ENCODE peak calls at places on chromosomes 13 and 19, in nine cellular contexts. F is ACHN; P is head of caudate nucleus; D is stimulated activated CD8-positive, alpha-beta memory T cell treated with anti-CD3 and anti-CD28 coated beads, Interleukin-2, amount 100 ng/mL, for 48 hours; J is NCI-H774; N is neural crest cell; H is nephron progenitor cell; O is activated T-cell treated with anti-CD3 and anti-CD28 coated beads, Interleukin-2, amount 50 U/mL, for 72 hours; R is Caco-2. W is an unnamed sample.

GRCh38 chr13:76398426-76398825 is 487.8 kb downstream of the KCTD12 start:
- DNase-seq in R (no peak), F (no peak), O (no peak), D (no peak), H (no peak), P (no peak), J (no peak), N (no peak), W (no peak)

GRCh38 chr13:107018285-107018684 is 450.3 kb upstream of the ARGLU1 start:
- DNase-seq in O (no peak), F (no peak), D (no peak), P (no peak), R (peak), N (no peak), H (no peak), J (no peak), W (no peak)

GRCh38 chr19:23481043-23481442 is 85.8 kb upstream of the ZNF91 start:
- DNase-seq in N (no peak), H (no peak), D (no peak), F (no peak), P (no peak), J (peak), R (no peak), O (no peak), W (no peak)

GRCh38 chr19:50430888-50431342 is 1.8 kb upstream of the MYBPC2 start:
- DNase-seq in P (no peak), D (no peak), H (no peak), J (no peak), F (no peak), N (no peak), O (no peak), R (no peak), W (no peak)

GRCh38 chr13:76936736-76937135 is 11.6 kb upstream of the ACOD1 start:
- DNase-seq in R (no peak), P (no peak), N (no peak), H (no peak), D (no peak), J (no peak), F (no peak), O (no peak), W (no peak)

GRCh38 chr19:32287086-32287485 is 58.3 kb upstream of the ZNF507 start:
- DNase-seq in R (no peak), O (no peak), F (no peak), N (no peak), P (no peak), D (no peak), J (no peak), H (no peak), W (no peak)

GRCh38 chr19:15502264-15502663 is 6.1 kb upstream of the CYP4F22 start:
- DNase-seq in J (no peak), H (no peak), R (no peak), D (no peak), F (no peak), O (no peak), N (no peak), P (no peak), W (no peak)

GRCh38 chr13:98912846-98913245 is 65.0 kb downstream of the DOCK9 start:
- DNase-seq in P (no peak), H (no peak), O (no peak), R (no peak), J (no peak), N (no peak), F (no peak), D (no peak), W (no peak)

GRCh38 chr19:33553530-33554310 is 32.1 kb upstream of the PEPD start:
- DNase-seq in J (no peak), O (no peak), N (no peak), D (no peak), H (no peak), P (no peak), R (no peak), F (no peak), W (no peak)

GRCh38 chr13:41398494-41399190 is 58.7 kb upstream of the RGCC start:
- DNase-seq in F (no peak), O (no peak), D (no peak), P (no peak), H (no peak), N (no peak), J (no peak), R (no peak), W (no peak)

GRCh38 chr13:110509478-110509926 is 52.0 kb downstream of the RAB20 start:
- DNase-seq in D (no peak), P (no peak), N (no peak), F (no peak), J (peak), H (no peak), R (no peak), O (no peak), W (no peak)

GRCh38 chr13:111906306-111906705 is 160.6 kb upstream of the SOX1 start:
- DNase-seq in O (no peak), J (no peak), D (no peak), P (peak), F (no peak), H (no peak), N (no peak), R (no peak), W (no peak)

GRCh38 chr19:6740589-6741348 is 1.3 kb downstream of the TRIP10 start:
- DNase-seq in F (peak), P (no peak), O (peak), D (no peak), J (peak), N (peak), H (peak), R (peak), W (no peak)

GRCh38 chr19:46299695-46300094 is 2.9 kb downstream of the HIF3A start:
- DNase-seq in F (peak), R (no peak), P (no peak), H (no peak), J (no peak), D (no peak), O (no peak), N (no peak), W (no peak)

GRCh38 chr19:23287620-23288019 is 37.4 kb upstream of the ZNF724 start:
- DNase-seq in P (no peak), J (no peak), H (no peak), F (no peak), N (no peak), D (no peak), O (no peak), R (no peak), W (no peak)

GRCh38 chr19:41548047-41548446 is 27.9 kb upstream of the CEACAM21 start:
- DNase-seq in H (no peak), O (no peak), R (no peak), J (no peak), N (no peak), P (no peak), F (no peak), D (no peak), W (no peak)

GRCh38 chr19:19545128-19545591 is 7.1 kb downstream of the CILP2 start:
- DNase-seq in P (no peak), R (no peak), H (no peak), J (no peak), F (no peak), O (no peak), D (no peak), N (no peak), W (no peak)

GRCh38 chr13:45521292-45521691 is 56.6 kb downstream of the COG3 start:
- DNase-seq in P (no peak), D (no peak), R (peak), H (no peak), N (no peak), J (no peak), O (no peak), F (no peak), W (no peak)

GRCh38 chr13:44281252-44282000 is 92.2 kb upstream of the SERP2 start:
- DNase-seq in D (no peak), J (no peak), O (no peak), P (no peak), R (peak), H (no peak), N (no peak), F (peak), W (no peak)

GRCh38 chr19:8334458-8335342 is 8.4 kb downstream of the KANK3 start:
- DNase-seq in H (peak), J (peak), O (peak), D (no peak), P (peak), F (peak), N (peak), R (peak), W (no peak)

GRCh38 chr13:28458604-28459003 is 36.3 kb downstream of the FLT1 start:
- DNase-seq in D (no peak), R (no peak), J (no peak), P (no peak), H (no peak), O (no peak), N (no peak), F (no peak), W (no peak)

GRCh38 chr19:53158119-53158656 is 665 bp downstream of the ZNF347 start:
- DNase-seq in R (no peak), H (peak), J (no peak), P (peak), F (no peak), D (peak), O (peak), N (peak), W (peak)

GRCh38 chr13:44591316-44591715 is 15.2 kb upstream of the TSC22D1 start:
- DNase-seq in N (no peak), O (no peak), F (no peak), D (no peak), H (no peak), J (no peak), R (no peak), P (no peak), W (no peak)

GRCh38 chr19:5137114-5137513 is 168.2 kb downstream of the KDM4B start:
- DNase-seq in R (no peak), J (no peak), P (no peak), O (no peak), N (no peak), H (no peak), F (no peak), D (no peak), W (no peak)

GRCh38 chr13:80083516-80084085 is 257.3 kb downstream of the SPRY2 start:
- DNase-seq in N (no peak), H (no peak), D (no peak), P (no peak), R (no peak), J (no peak), O (no peak), F (no peak), W (no peak)

GRCh38 chr13:66826398-66826797 is 403.7 kb downstream of the PCDH9 start:
- DNase-seq in J (no peak), O (no peak), F (no peak), R (no peak), H (no peak), P (no peak), N (no peak), D (no peak), W (no peak)

GRCh38 chr13:110685305-110685704 is 20.6 kb downstream of the CARS2 start:
- DNase-seq in R (no peak), N (no peak), H (no peak), J (no peak), P (no peak), F (no peak), D (no peak), O (no peak), W (no peak)

GRCh38 chr19:49583239-49583638 is 2.1 kb downstream of the PRRG2 start:
- DNase-seq in O (no peak), J (no peak), N (no peak), H (no peak), D (no peak), P (no peak), F (no peak), R (no peak), W (no peak)

GRCh38 chr19:16095071-16095571 is 16.6 kb upstream of the RAB8A start:
- DNase-seq in H (no peak), N (no peak), O (no peak), J (no peak), D (no peak), R (no peak), F (no peak), P (no peak), W (no peak)

GRCh38 chr19:1041835-1042685 is 2.2 kb downstream of the ABCA7 start:
- DNase-seq in P (no peak), H (no peak), N (no peak), J (no peak), R (no peak), F (no peak), D (no peak), O (no peak), W (no peak)

GRCh38 chr19:1001538-1002166 is 1.4 kb downstream of the GRIN3B start:
- DNase-seq in O (peak), H (peak), J (peak), F (peak), D (peak), R (peak), P (peak), N (peak), W (no peak)

GRCh38 chr19:43476606-43477005 is 11.2 kb upstream of the LYPD3 start:
- DNase-seq in O (no peak), P (no peak), D (no peak), R (no peak), N (no peak), J (no peak), F (peak), H (no peak), W (peak)